ENCODE peak calls at places on chromosomes 5 and 9, in six cellular contexts. One of them, this sample, is unnamed.
A peak's percentile ranks its signal among the peaks of the same experiment; 100 is the strongest.

GRCh38 chr9:113957778-113958430 is 81.8 kb downstream of the ZNF618 start:
- DNase-seq in stimulated activated CD8-positive, alpha-beta memory T cell treated with anti-CD3 and anti-CD28 coated beads, Interleukin-12 subunit alpha, Interleukin-12 subunit beta, amount 100 ng/mL, for 1 hour: no peak
- DNase-seq in G401: no peak
- DNase-seq in hippocampal formation: no peak
- DNase-seq in activated effector memory CD4-positive, alpha-beta T cell treated with Interleukin-2 at 50 U/mL for 16 hours: no peak
- DNase-seq in astrocyte of the spinal cord: peak; percentile 86
- DNase-seq in this sample: no peak

GRCh38 chr9:133976888-133977287 is 15.2 kb downstream of the VAV2 start:
- DNase-seq in activated effector memory CD4-positive, alpha-beta T cell treated with Interleukin-2 at 50 U/mL for 16 hours: no peak
- DNase-seq in stimulated activated CD8-positive, alpha-beta memory T cell treated with anti-CD3 and anti-CD28 coated beads, Interleukin-12 subunit alpha, Interleukin-12 subunit beta, amount 100 ng/mL, for 1 hour: no peak
- DNase-seq in G401: no peak
- DNase-seq in astrocyte of the spinal cord: no peak
- DNase-seq in hippocampal formation: no peak
- DNase-seq in this sample: no peak

GRCh38 chr9:98057095-98057799 is 715 bp downstream of the NANS start:
- DNase-seq in activated effector memory CD4-positive, alpha-beta T cell treated with Interleukin-2 at 50 U/mL for 16 hours: no peak
- DNase-seq in astrocyte of the spinal cord: no peak
- DNase-seq in stimulated activated CD8-positive, alpha-beta memory T cell treated with anti-CD3 and anti-CD28 coated beads, Interleukin-12 subunit alpha, Interleukin-12 subunit beta, amount 100 ng/mL, for 1 hour: no peak
- DNase-seq in hippocampal formation: peak; percentile 66
- DNase-seq in G401: no peak
- DNase-seq in this sample: no peak

GRCh38 chr9:91066042-91066415 is 264.4 kb downstream of the SYK start:
- DNase-seq in hippocampal formation: no peak
- DNase-seq in G401: no peak
- DNase-seq in activated effector memory CD4-positive, alpha-beta T cell treated with Interleukin-2 at 50 U/mL for 16 hours: no peak
- DNase-seq in stimulated activated CD8-positive, alpha-beta memory T cell treated with anti-CD3 and anti-CD28 coated beads, Interleukin-12 subunit alpha, Interleukin-12 subunit beta, amount 100 ng/mL, for 1 hour: no peak
- DNase-seq in astrocyte of the spinal cord: no peak
- DNase-seq in this sample: no peak

GRCh38 chr5:124317471-124317870 is 429.0 kb downstream of the ZNF608 start:
- DNase-seq in hippocampal formation: no peak
- DNase-seq in astrocyte of the spinal cord: no peak
- DNase-seq in activated effector memory CD4-positive, alpha-beta T cell treated with Interleukin-2 at 50 U/mL for 16 hours: no peak
- DNase-seq in stimulated activated CD8-positive, alpha-beta memory T cell treated with anti-CD3 and anti-CD28 coated beads, Interleukin-12 subunit alpha, Interleukin-12 subunit beta, amount 100 ng/mL, for 1 hour: no peak
- DNase-seq in G401: no peak
- DNase-seq in this sample: no peak

GRCh38 chr5:181188700-181189362 is 16.2 kb downstream of the TRIM7 start:
- DNase-seq in activated effector memory CD4-positive, alpha-beta T cell treated with Interleukin-2 at 50 U/mL for 16 hours: peak; percentile 66
- DNase-seq in G401: peak; percentile 92
- DNase-seq in hippocampal formation: no peak
- DNase-seq in stimulated activated CD8-positive, alpha-beta memory T cell treated with anti-CD3 and anti-CD28 coated beads, Interleukin-12 subunit alpha, Interleukin-12 subunit beta, amount 100 ng/mL, for 1 hour: peak; percentile 77
- DNase-seq in astrocyte of the spinal cord: peak; percentile 80
- DNase-seq in this sample: no peak

GRCh38 chr5:150307617-150308426 is 5.1 kb upstream of the ARSI start:
- DNase-seq in stimulated activated CD8-positive, alpha-beta memory T cell treated with anti-CD3 and anti-CD28 coated beads, Interleukin-12 subunit alpha, Interleukin-12 subunit beta, amount 100 ng/mL, for 1 hour: no peak
- DNase-seq in activated effector memory CD4-positive, alpha-beta T cell treated with Interleukin-2 at 50 U/mL for 16 hours: no peak
- DNase-seq in G401: no peak
- DNase-seq in hippocampal formation: no peak
- DNase-seq in astrocyte of the spinal cord: no peak
- DNase-seq in this sample: no peak

GRCh38 chr5:52895572-52896296 is 93.4 kb upstream of the ITGA2 start:
- DNase-seq in activated effector memory CD4-positive, alpha-beta T cell treated with Interleukin-2 at 50 U/mL for 16 hours: no peak
- DNase-seq in G401: no peak
- DNase-seq in stimulated activated CD8-positive, alpha-beta memory T cell treated with anti-CD3 and anti-CD28 coated beads, Interleukin-12 subunit alpha, Interleukin-12 subunit beta, amount 100 ng/mL, for 1 hour: no peak
- DNase-seq in hippocampal formation: no peak
- DNase-seq in astrocyte of the spinal cord: no peak
- DNase-seq in this sample: no peak

GRCh38 chr9:112867275-112867991 is 23.2 kb downstream of the SLC46A2 start:
- DNase-seq in stimulated activated CD8-positive, alpha-beta memory T cell treated with anti-CD3 and anti-CD28 coated beads, Interleukin-12 subunit alpha, Interleukin-12 subunit beta, amount 100 ng/mL, for 1 hour: no peak
- DNase-seq in G401: no peak
- DNase-seq in activated effector memory CD4-positive, alpha-beta T cell treated with Interleukin-2 at 50 U/mL for 16 hours: no peak
- DNase-seq in astrocyte of the spinal cord: peak; percentile 66
- DNase-seq in hippocampal formation: no peak
- DNase-seq in this sample: no peak